ENCODE peak calls at places on chromosome 12, in seven cellular contexts. J is esophagus squamous epithelium, L is testis, Q is suprapubic skin, M is spleen, S is H9, P is BE2C. X is an unnamed sample.

GRCh38 chr12:123512838-123513665 is 20.5 kb downstream of the RILPL1 start:
- DNase-seq in J (no peak), L (peak; percentile 22), Q (no peak), M (no peak), S (peak; percentile 46), P (peak; percentile 28), X (no peak)

GRCh38 chr12:6752181-6752930 is 585 bp downstream of the MLF2 start:
- DNase-seq in S (peak; percentile 68), P (peak; percentile 61), J (no peak), M (no peak), Q (no peak), L (peak; percentile 57), X (no peak)

GRCh38 chr12:123089631-123090353 is 61.1 kb downstream of the PITPNM2 start:
- DNase-seq in Q (no peak), L (no peak), J (no peak), S (no peak), P (no peak), M (no peak), X (no peak)

GRCh38 chr12:126369487-126370463 is 1304.5 kb downstream of the AACS start:
- DNase-seq in S (no peak), M (no peak), P (no peak), J (no peak), L (no peak), Q (no peak), X (no peak)

GRCh38 chr12:228846-229200 is 14.9 kb upstream of the SLC6A12 start:
- DNase-seq in S (peak; percentile 22), M (no peak), J (no peak), Q (no peak), L (peak; percentile 10), P (no peak), X (no peak)

GRCh38 chr12:93540506-93540905 is 32.0 kb upstream of the SOCS2 start:
- DNase-seq in M (no peak), L (no peak), P (no peak), S (no peak), Q (no peak), J (no peak), X (no peak)

GRCh38 chr12:122422769-122423257 is 344 bp upstream of the CLIP1 start:
- DNase-seq in Q (peak; percentile 72), L (peak; percentile 19), P (no peak), M (no peak), J (no peak), S (peak; percentile 57), X (no peak)

GRCh38 chr12:23098110-23099049 is 473.4 kb downstream of the ETNK1 start:
- DNase-seq in S (no peak), Q (no peak), J (no peak), M (no peak), P (peak; percentile 59), L (no peak), X (no peak)

GRCh38 chr12:57031228-57031670 is 14.9 kb upstream of the TAC3 start:
- DNase-seq in J (no peak), M (no peak), S (no peak), Q (no peak), L (no peak), P (no peak), X (no peak)

GRCh38 chr12:52331039-52331438 is 9.8 kb upstream of the KRT83 start:
- DNase-seq in P (no peak), Q (no peak), L (no peak), M (no peak), J (no peak), S (no peak), X (no peak)

GRCh38 chr12:5292651-5293050 is 139.3 kb upstream of the NTF3 start:
- DNase-seq in S (no peak), P (no peak), L (no peak), Q (no peak), J (no peak), M (no peak), X (no peak)

GRCh38 chr12:34402899-34403705 is 380.8 kb downstream of the ALG10 start:
- DNase-seq in Q (peak; percentile 51), S (peak; percentile 6), J (no peak), P (peak; percentile 6), M (peak; percentile 68), L (peak; percentile 8), X (no peak)

GRCh38 chr12:47032644-47033043 is 46.8 kb upstream of the PCED1B start:
- DNase-seq in S (no peak), M (no peak), L (no peak), P (no peak), J (no peak), Q (no peak), X (no peak)

GRCh38 chr12:52305921-52306705 is 14.8 kb upstream of the KRT81 start:
- DNase-seq in L (no peak), Q (peak; percentile 38), S (no peak), P (no peak), M (peak; percentile 62), J (no peak), X (no peak)

GRCh38 chr12:700061-700460 is 36.8 kb upstream of the NINJ2 start:
- DNase-seq in Q (no peak), M (no peak), J (no peak), L (no peak), S (no peak), P (no peak), X (no peak)

GRCh38 chr12:18970603-18971002 is 158.9 kb upstream of the PLEKHA5 start:
- DNase-seq in M (no peak), L (peak; percentile 21), J (no peak), S (peak; percentile 52), Q (no peak), P (no peak), X (no peak)

GRCh38 chr12:39605996-39606395 is 13.6 kb downstream of the ABCD2 start:
- DNase-seq in J (no peak), L (no peak), P (no peak), M (no peak), Q (no peak), S (no peak), X (no peak)

GRCh38 chr12:76284816-76285750 is 63.1 kb downstream of the BBS10 start:
- DNase-seq in S (peak; percentile 43), J (no peak), M (no peak), Q (no peak), L (no peak), P (no peak), X (no peak)

GRCh38 chr12:31288381-31288780 is 37.6 kb downstream of the SINHCAF start:
- DNase-seq in L (no peak), J (no peak), Q (no peak), M (no peak), S (no peak), P (no peak), X (no peak)

GRCh38 chr12:88299567-88300101 is 157.5 kb downstream of the TMTC3 start:
- DNase-seq in Q (no peak), S (no peak), J (no peak), P (no peak), L (no peak), M (no peak), X (peak; percentile 16)

GRCh38 chr12:12128665-12129064 is 57.9 kb downstream of the BCL2L14 start:
- DNase-seq in S (no peak), M (no peak), P (no peak), L (no peak), Q (no peak), J (no peak), X (no peak)

GRCh38 chr12:59651230-59651920 is 55.5 kb downstream of the SLC16A7 start:
- DNase-seq in Q (no peak), P (no peak), S (no peak), L (no peak), M (no peak), J (no peak), X (no peak)

GRCh38 chr12:65615091-65615490 is 209.2 kb upstream of the HMGA2 start:
- DNase-seq in J (no peak), L (no peak), P (no peak), S (no peak), M (no peak), Q (no peak), X (no peak)

GRCh38 chr12:132194056-132194455 is 49.8 kb downstream of the NOC4L start:
- DNase-seq in L (no peak), S (peak; percentile 67), M (no peak), Q (no peak), P (no peak), J (no peak), X (no peak)
- TF ChIP-seq CTCF in L (no peak), S (peak; percentile 82), M (no peak), Q (peak; percentile 7), P (peak; percentile 46), J (no peak), X (no peak)

GRCh38 chr12:109946505-109946904 is 46.4 kb downstream of the TCHP start:
- DNase-seq in M (no peak), S (peak; percentile 80), Q (no peak), L (peak; percentile 47), P (no peak), J (no peak), X (no peak)
- H3K4me1 ChIP-seq in M (peaks cover 61% of the 10 kb centered on the region), S (peaks cover 9% of the 10 kb centered on the region), Q (peaks cover 24% of the 10 kb centered on the region), L (peaks cover 26% of the 10 kb centered on the region), P (no peaks in the 10 kb centered on the region), J (peaks cover 6% of the 10 kb centered on the region), X (peaks cover 19% of the 10 kb centered on the region)

DNA sequence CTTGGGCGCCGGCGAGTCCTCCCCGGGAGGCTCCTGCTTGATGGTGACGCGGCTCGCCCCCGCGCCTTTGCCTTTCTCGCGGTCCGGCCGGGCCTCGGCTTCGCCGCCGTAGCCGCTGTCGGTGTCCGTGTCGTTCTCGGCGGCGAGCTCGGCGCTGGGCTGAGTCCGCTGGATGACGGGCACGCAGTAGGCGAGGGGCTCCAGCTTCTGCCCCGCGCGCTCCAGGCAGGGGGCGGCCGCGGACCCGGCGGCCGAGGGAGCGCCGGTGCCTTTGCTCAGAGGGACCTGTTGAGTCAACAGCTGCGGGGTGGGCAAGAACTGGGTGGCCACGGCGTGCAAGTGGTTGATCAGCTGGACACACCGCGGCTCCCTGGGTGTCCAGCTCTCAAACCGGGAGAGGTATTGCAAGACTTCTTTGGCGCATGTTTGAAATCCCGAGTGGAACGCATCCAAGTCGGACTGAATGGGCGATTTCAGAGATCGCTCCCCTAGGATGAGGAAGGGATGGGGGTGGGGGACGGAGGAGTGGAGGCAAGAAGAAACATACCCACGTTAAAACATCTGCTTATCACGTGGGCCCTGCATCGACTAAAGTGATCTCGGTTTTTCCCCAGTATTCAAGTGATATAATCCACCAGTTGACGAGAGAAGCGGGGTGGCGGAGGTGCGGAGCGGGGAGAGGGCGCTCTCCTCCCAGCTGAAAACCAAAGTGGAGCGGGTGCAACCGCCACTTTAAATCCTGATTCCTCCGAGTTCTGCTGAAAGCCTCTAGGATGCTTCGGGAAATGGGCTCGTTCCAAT is 2.0 kb downstream of the BHLHE41 start:
- DNase-seq in Q (peak; percentile 85), L (peak; percentile 84), P (peak; percentile 21), J (no peak), M (peak; percentile 86), S (peak; percentile 56), X (peak; percentile 26)
- TF ChIP-seq CTCF in Q (no peak), L (no peak), P (peak; percentile 22), J (peak; percentile 33), M (no peak), S (no peak), X (peak; percentile 16)

GRCh38 chr12:32450363-32450762 is 51.0 kb downstream of the FGD4 start:
- DNase-seq in J (no peak), M (no peak), P (no peak), S (no peak), L (no peak), Q (no peak), X (no peak)

GRCh38 chr12:32446306-32447119 is 47.2 kb downstream of the FGD4 start:
- DNase-seq in Q (no peak), P (no peak), S (no peak), M (no peak), L (no peak), J (no peak), X (no peak)

GRCh38 chr12:32450768-32451167 is 51.4 kb downstream of the FGD4 start:
- DNase-seq in P (no peak), Q (no peak), L (no peak), J (no peak), M (no peak), S (no peak), X (no peak)

GRCh38 chr12:32445356-32445755 is 46.0 kb downstream of the FGD4 start:
- DNase-seq in J (no peak), S (no peak), M (no peak), Q (no peak), L (no peak), P (no peak), X (no peak)

GRCh38 chr12:32448581-32448980 is 49.2 kb downstream of the FGD4 start:
- DNase-seq in L (no peak), M (no peak), J (no peak), P (no peak), Q (no peak), S (no peak), X (no peak)
- H3K4me1 ChIP-seq in L (peaks cover 8% of the 10 kb centered on the region), M (peaks cover 8% of the 10 kb centered on the region), J (peaks cover 6% of the 10 kb centered on the region), P (no peaks in the 10 kb centered on the region), Q (peaks cover 5% of the 10 kb centered on the region), S (peaks cover 18% of the 10 kb centered on the region), X (no peaks in the 10 kb centered on the region)